ENCODE peak calls at places on chromosome 6, in six cellular contexts. C, J, V, N, R and L are unnamed samples.

GRCh38 chr6:4707011-4707410 is 69.2 kb upstream of the CDYL start:
- DNase-seq in J (peak; percentile 56), V (no peak), N (no peak), C (no peak), R (no peak), L (no peak)

GRCh38 chr6:52371656-52372151 is 9.8 kb downstream of the PAQR8 start:
- DNase-seq in N (no peak), V (no peak), R (peak; percentile 34), C (no peak), J (no peak), L (no peak)

GRCh38 chr6:110101885-110102284 is 77.6 kb downstream of the WASF1 start:
- DNase-seq in N (peak; percentile 63), R (no peak), V (no peak), J (no peak), C (no peak), L (no peak)

GRCh38 chr6:21906826-21907225 is 313.3 kb downstream of the SOX4 start:
- DNase-seq in N (no peak), V (no peak), C (no peak), R (peak; percentile 34), J (no peak), L (no peak)

GRCh38 chr6:140078552-140079126 is 704.2 kb upstream of the CITED2 start:
- DNase-seq in V (no peak), C (no peak), N (no peak), J (peak; percentile 20), R (peak; percentile 97), L (peak; percentile 28)

GRCh38 chr6:82083646-82084045 is 163.9 kb downstream of the IBTK start:
- DNase-seq in V (no peak), J (no peak), N (no peak), C (no peak), R (peak; percentile 36), L (no peak)

GRCh38 chr6:48564036-48564820 is 453.2 kb upstream of the PTCHD4 start:
- DNase-seq in R (no peak), N (no peak), J (no peak), C (no peak), V (no peak), L (no peak)

GRCh38 chr6:139164001-139164400 is 29.1 kb downstream of the HECA start:
- DNase-seq in N (no peak), R (no peak), J (no peak), V (no peak), C (no peak), L (no peak)

GRCh38 chr6:44397424-44398169 is 10.1 kb downstream of the CDC5L start:
- DNase-seq in V (no peak), R (no peak), J (no peak), N (no peak), C (no peak), L (no peak)

GRCh38 chr6:44401138-44401537 is 13.6 kb downstream of the CDC5L start:
- DNase-seq in V (no peak), C (no peak), R (peak; percentile 8), N (no peak), J (no peak), L (no peak)

GRCh38 chr6:44396968-44397367 is 9.5 kb downstream of the CDC5L start:
- DNase-seq in C (no peak), J (no peak), R (no peak), V (no peak), N (no peak), L (no peak)

GRCh38 chr6:44400572-44400971 is 13.1 kb downstream of the CDC5L start:
- DNase-seq in V (no peak), J (no peak), C (no peak), R (no peak), N (no peak), L (no peak)

DNA sequence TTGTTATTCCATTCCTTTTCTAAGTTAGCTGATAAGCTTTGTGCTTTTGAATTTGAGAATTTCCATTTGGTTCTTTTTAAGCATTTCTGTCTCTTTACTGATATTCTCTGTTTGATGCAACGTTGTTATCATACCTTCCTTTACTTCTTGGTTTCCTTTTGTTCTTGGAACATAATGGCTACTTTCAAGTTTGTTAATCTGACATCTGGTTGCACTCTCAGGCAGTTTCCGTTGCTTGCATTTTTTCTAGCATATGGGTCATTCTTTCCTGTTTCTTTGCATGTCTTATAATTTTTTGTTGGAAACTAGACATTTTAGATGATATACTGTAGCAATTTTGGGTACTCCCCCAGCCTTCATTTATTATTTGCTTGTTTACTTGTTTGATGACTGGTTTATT is 12.5 kb downstream of the CDC5L start:
- DNase-seq in J (no peak), C (no peak), N (no peak), R (no peak), V (no peak), L (no peak)
- H3K36me3 ChIP-seq in J (peaks cover 37% of the 10 kb centered on the region), C (peaks cover 12% of the 10 kb centered on the region), N (peaks cover 20% of the 10 kb centered on the region), R (no peaks in the 10 kb centered on the region), V (peaks cover 38% of the 10 kb centered on the region), L (peaks cover 3% of the 10 kb centered on the region)

DNA sequence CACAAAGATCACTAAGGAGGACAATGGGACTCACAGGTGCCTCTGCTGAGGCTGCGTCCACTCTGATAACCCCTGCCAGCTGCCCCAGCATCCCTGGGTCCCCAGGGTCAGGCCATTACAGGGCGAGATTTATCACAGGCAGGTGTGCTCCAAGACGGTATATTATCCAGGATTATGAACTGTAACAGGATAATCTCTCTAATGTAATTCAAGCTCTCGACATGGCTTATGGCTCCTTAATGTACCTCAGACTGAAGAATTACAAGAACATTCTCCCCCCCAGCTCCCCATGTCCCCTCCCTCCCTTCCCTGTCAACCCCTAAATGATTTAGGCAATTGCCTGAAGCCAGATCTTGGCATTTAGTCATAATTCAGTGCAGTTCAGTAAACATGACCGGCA is 86.7 kb downstream of the NCR2 start:
- DNase-seq in N (no peak), V (no peak), J (no peak), R (no peak), C (no peak), L (no peak)
- H3K27me3 ChIP-seq in N (peaks cover 33% of the 10 kb centered on the region), V (no peaks in the 10 kb centered on the region), J (peaks cover 47% of the 10 kb centered on the region), R (peaks cover 10% of the 10 kb centered on the region), C (peaks cover 45% of the 10 kb centered on the region), L (peaks cover 44% of the 10 kb centered on the region)

GRCh38 chr6:157525292-157525889 is 144.4 kb downstream of the ZDHHC14 start:
- DNase-seq in R (no peak), J (no peak), V (no peak), N (no peak), C (no peak), L (no peak)

GRCh38 chr6:157525918-157526425 is 145.0 kb downstream of the ZDHHC14 start:
- DNase-seq in V (no peak), J (no peak), R (no peak), N (no peak), C (no peak), L (no peak)

GRCh38 chr6:157527471-157527907 is 146.5 kb downstream of the ZDHHC14 start:
- DNase-seq in J (no peak), R (no peak), C (no peak), V (no peak), N (peak; percentile 8), L (no peak)

GRCh38 chr6:157522472-157522871 is 141.5 kb downstream of the ZDHHC14 start:
- DNase-seq in N (no peak), J (no peak), R (no peak), C (no peak), V (no peak), L (no peak)

DNA sequence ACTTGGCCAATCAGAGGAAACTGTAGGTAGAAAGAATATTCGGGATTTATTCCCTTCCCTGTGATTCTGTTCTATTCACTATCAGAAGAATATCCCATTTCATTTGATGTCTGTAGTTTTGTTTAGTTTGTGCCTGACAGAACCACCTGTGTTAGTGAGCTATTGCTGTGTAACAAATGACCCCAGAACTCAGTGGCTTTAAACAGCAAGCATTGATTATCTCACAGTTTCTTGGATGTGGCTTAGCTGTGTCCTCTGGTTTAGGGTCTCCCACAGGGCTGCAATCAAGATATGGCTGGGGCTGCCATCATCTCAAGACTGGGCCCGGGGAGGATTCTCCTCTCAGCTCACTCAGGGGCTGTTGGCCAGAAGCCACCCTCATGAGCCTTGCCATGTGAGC is 143.7 kb downstream of the ZDHHC14 start:
- DNase-seq in R (no peak), C (no peak), N (no peak), J (no peak), V (no peak), L (no peak)
- H3K4me3 ChIP-seq in R (no peak overlapping the region), C (no peak overlapping the region), N (no peak overlapping the region), J (no peak overlapping the region), V (no peak overlapping the region), L (no peak overlapping the region)

GRCh38 chr6:43196337-43196736 is 14.3 kb downstream of the CUL9 start:
- DNase-seq in R (no peak), V (no peak), N (no peak), C (no peak), J (no peak), L (no peak)
- H3K36me3 ChIP-seq in R (peaks cover 17% of the 10 kb centered on the region), V (peaks cover 18% of the 10 kb centered on the region), N (no peaks in the 10 kb centered on the region), C (no peaks in the 10 kb centered on the region), J (no peaks in the 10 kb centered on the region), L (no peaks in the 10 kb centered on the region)

DNA sequence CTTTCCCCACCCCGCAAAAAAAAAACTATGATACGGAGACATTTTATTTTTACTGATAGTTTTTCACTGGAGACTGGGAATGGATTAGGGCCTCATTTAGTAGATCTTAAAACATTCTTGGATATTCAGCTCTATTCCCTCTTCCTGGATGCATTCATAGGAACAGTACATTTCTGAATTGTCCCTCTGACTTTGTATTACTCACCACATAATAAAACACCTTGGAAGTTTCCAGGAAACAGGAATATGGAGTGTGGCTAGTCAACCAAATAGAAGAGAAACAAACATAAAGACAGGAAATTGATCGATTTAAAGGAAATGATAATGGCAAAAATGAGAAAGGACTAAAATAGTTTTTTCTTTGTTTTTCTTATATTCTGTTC is 147.7 kb downstream of the GPX5 start:
- DNase-seq in N (no peak), R (no peak), V (no peak), J (no peak), C (no peak), L (no peak)
- H3K27me3 ChIP-seq in N (no peaks in the 10 kb centered on the region), R (no peaks in the 10 kb centered on the region), V (peaks cover 6% of the 10 kb centered on the region), J (no peaks in the 10 kb centered on the region), C (peaks cover 3% of the 10 kb centered on the region), L (no peaks in the 10 kb centered on the region)

DNA sequence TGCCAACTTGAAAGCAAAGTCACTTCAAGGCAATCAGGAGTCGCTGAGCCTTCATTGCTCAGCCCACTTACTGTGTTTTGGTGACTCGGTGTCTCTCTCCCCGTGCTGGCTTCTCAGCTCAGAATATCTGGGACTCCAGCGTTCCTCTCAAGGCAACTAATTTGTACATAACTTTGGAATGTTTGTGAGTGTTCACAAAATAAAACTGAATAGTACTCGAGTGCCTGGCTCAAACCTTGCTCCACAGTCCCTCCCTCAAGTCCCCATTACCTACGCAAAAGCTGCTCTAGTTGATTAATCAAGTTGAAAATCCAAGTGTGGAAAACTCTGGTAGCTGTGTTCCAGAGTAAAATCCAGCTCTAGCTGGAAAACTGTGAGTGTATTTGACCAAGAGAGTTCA is 8.6 kb downstream of the IPCEF1 start:
- DNase-seq in N (no peak), C (no peak), R (peak; percentile 13), V (no peak), J (no peak), L (no peak)
- H3K4me3 ChIP-seq in N (no peak overlapping the region), C (no peak overlapping the region), R (no peak overlapping the region), V (no peak overlapping the region), J (no peak overlapping the region), L (no peak overlapping the region)

GRCh38 chr6:1798965-1799325 is 189.2 kb downstream of the FOXC1 start:
- DNase-seq in V (no peak), N (no peak), J (no peak), C (no peak), R (no peak), L (no peak)
- H3K36me3 ChIP-seq in V (no peaks in the 10 kb centered on the region), N (no peaks in the 10 kb centered on the region), J (no peaks in the 10 kb centered on the region), C (no peaks in the 10 kb centered on the region), R (no peaks in the 10 kb centered on the region), L (no peaks in the 10 kb centered on the region)